ENCODE peak calls at places on chromosomes 7 and 10, in nine cellular contexts. W is T47D; K is bronchial epithelial cell; U is activated T-helper 1 cell treated with anti-CD3 and anti-CD28 coated beads, Interleukin-12 subunit alpha, Interleukin-12 subunit beta, Interleukin-2, Interleukin-4 antibody, amounts not matched to agents 30 ng/mL and 10 ng/mL and 1 ng/mL, durations not matched to agents 14 hours and 24 hours and 36 hours; Y is non-pigmented ciliary epithelial cell; M is HCEC 1CT; N is upper lobe of right lung; J is EL; H is left cardiac atrium. X is an unnamed sample.

GRCh38 chr7:78095549-78095948 is 297.0 kb downstream of the PHTF2 start:
- DNase-seq in W (no peak), K (peak; percentile 28), U (no peak), Y (no peak), M (peak; percentile 32), N (no peak), J (peak; percentile 56), H (no peak), X (no peak)

GRCh38 chr10:48364659-48365405 is 58.4 kb downstream of the MAPK8 start:
- DNase-seq in W (peak; percentile 52), K (peak; percentile 78), U (no peak), Y (peak; percentile 26), M (peak; percentile 63), N (no peak), J (peak; percentile 55), H (no peak), X (peak; percentile 15)

GRCh38 chr10:98309366-98310355 is 41.7 kb upstream of the LOXL4 start:
- DNase-seq in W (peak; percentile 70), K (peak; percentile 46), U (no peak), Y (no peak), M (peak; percentile 86), N (peak; percentile 82), J (peak; percentile 85), H (peak; percentile 69), X (peak; percentile 79)

GRCh38 chr10:8499312-8499711 is 444.8 kb downstream of the GATA3 start:
- DNase-seq in W (no peak), K (no peak), U (no peak), Y (no peak), M (no peak), N (no peak), J (no peak), H (no peak), X (no peak)

GRCh38 chr7:136254148-136254547 is 277.0 kb upstream of the MTPN start:
- DNase-seq in W (no peak), K (no peak), U (no peak), Y (no peak), M (no peak), N (no peak), J (no peak), H (no peak), X (no peak)

GRCh38 chr10:132938472-132939329 is 3.7 kb downstream of the CFAP46 start:
- DNase-seq in W (peak; percentile 38), K (no peak), U (no peak), Y (no peak), M (no peak), N (peak; percentile 50), J (no peak), H (no peak), X (no peak)

GRCh38 chr7:68291710-68292109 is 1295.1 kb downstream of the TYW1 start:
- DNase-seq in W (no peak), K (no peak), U (no peak), Y (no peak), M (no peak), N (no peak), J (no peak), H (no peak), X (no peak)

GRCh38 chr7:24757799-24758275 is 573 bp upstream of the GSDME start:
- DNase-seq in W (no peak), K (peak; percentile 63), U (no peak), Y (no peak), M (peak; percentile 30), N (no peak), J (peak; percentile 77), H (no peak), X (peak; percentile 41)

GRCh38 chr7:47670738-47671137 is 88.8 kb upstream of the TNS3 start:
- DNase-seq in W (no peak), K (no peak), U (no peak), Y (no peak), M (no peak), N (no peak), J (no peak), H (no peak), X (no peak)

GRCh38 chr10:113059001-113059780 is 109.1 kb downstream of the TCF7L2 start:
- DNase-seq in W (no peak), K (no peak), U (no peak), Y (no peak), M (peak; percentile 43), N (no peak), J (peak; percentile 50), H (no peak), X (peak; percentile 71)